ENCODE peak calls at places on chromosomes 5 and 9, in nine cellular contexts. B, T, R, I, C, J, M, S and K are unnamed samples.

GRCh38 chr5:72308853-72309191 is 11.2 kb downstream of the MRPS27 start:
- DNase-seq in J (no peak), S (no peak), M (no peak), R (no peak), C (no peak), B (no peak), I (no peak), T (no peak), K (no peak)

GRCh38 chr9:34334337-34334824 is 5.0 kb downstream of the NUDT2 start:
- DNase-seq in M (no peak), T (no peak), S (peak), J (no peak), C (no peak), R (peak), B (no peak), I (no peak), K (no peak)

GRCh38 chr9:8733096-8733954 is 933.7 kb upstream of the DMAC1 start:
- DNase-seq in J (peak), C (no peak), B (no peak), S (peak), T (peak), R (peak), I (no peak), M (no peak), K (peak)

GRCh38 chr9:69637193-69637592 is 35.0 kb downstream of the APBA1 start:
- DNase-seq in B (peak), S (no peak), M (no peak), T (no peak), J (no peak), R (peak), C (no peak), I (no peak), K (no peak)

GRCh38 chr5:110441035-110441434 is 285.4 kb downstream of the TMEM232 start:
- DNase-seq in S (peak), T (no peak), R (peak), M (peak), B (peak), I (no peak), C (no peak), J (peak), K (no peak)

GRCh38 chr5:121746763-121747162 is 104.9 kb upstream of the FTMT start:
- DNase-seq in R (no peak), T (no peak), C (no peak), I (no peak), M (no peak), J (no peak), B (no peak), S (no peak), K (no peak)

GRCh38 chr9:94867281-94867841 is 140.9 kb downstream of the AOPEP start:
- DNase-seq in R (peak), I (no peak), C (peak), T (no peak), J (peak), M (no peak), S (peak), B (peak), K (peak)

GRCh38 chr5:41194339-41194738 is 19.0 kb downstream of the C6 start:
- DNase-seq in C (no peak), S (no peak), M (no peak), R (no peak), I (no peak), T (no peak), B (no peak), J (no peak), K (no peak)

GRCh38 chr5:150122158-150122510 is 33.5 kb downstream of the PDGFRB start:
- DNase-seq in M (peak), T (peak), C (no peak), B (peak), J (no peak), S (peak), I (no peak), R (no peak), K (peak)

GRCh38 chr5:154197801-154198461 is 7.4 kb downstream of the GALNT10 start:
- DNase-seq in M (peak), R (peak), J (peak), B (peak), I (no peak), T (no peak), C (no peak), S (no peak), K (no peak)

GRCh38 chr9:37033753-37034319 is at the start of gene PAX5:
- DNase-seq in B (peak), C (no peak), S (no peak), T (peak), M (no peak), R (no peak), I (no peak), J (no peak), K (no peak)

GRCh38 chr9:135219676-135220600 is 132.5 kb downstream of the OLFM1 start:
- DNase-seq in C (no peak), T (peak), M (no peak), S (no peak), R (no peak), B (no peak), I (no peak), J (no peak), K (no peak)

GRCh38 chr5:109688647-109688998 is 1.1 kb upstream of the MAN2A1 start:
- DNase-seq in B (peak), I (no peak), T (no peak), S (peak), J (peak), R (no peak), C (no peak), M (peak), K (no peak)

GRCh38 chr9:134535171-134535570 is 106.4 kb upstream of the COL5A1 start:
- DNase-seq in B (no peak), T (peak), J (no peak), R (no peak), M (no peak), I (no peak), S (no peak), C (no peak), K (no peak)

GRCh38 chr5:54639621-54640020 is 122.1 kb downstream of the SNX18 start:
- DNase-seq in R (no peak), B (no peak), S (no peak), I (no peak), M (no peak), C (no peak), T (no peak), J (no peak), K (no peak)

GRCh38 chr9:120182011-120182410 is 398.0 kb downstream of the CDK5RAP2 start:
- DNase-seq in I (no peak), R (no peak), M (no peak), C (no peak), T (no peak), B (no peak), S (no peak), J (no peak), K (no peak)

GRCh38 chr5:137563646-137564474 is 64.7 kb upstream of the SPOCK1 start:
- DNase-seq in S (no peak), B (peak), C (no peak), M (no peak), R (peak), I (no peak), T (no peak), J (peak), K (peak)

GRCh38 chr5:61467766-61468482 is 135.9 kb downstream of the ZSWIM6 start:
- DNase-seq in R (peak), I (no peak), C (no peak), T (no peak), M (no peak), S (peak), J (peak), B (peak), K (peak)

GRCh38 chr5:133895979-133896378 is 72.4 kb downstream of the C5orf15 start:
- DNase-seq in S (no peak), J (no peak), C (no peak), M (no peak), B (no peak), R (no peak), I (no peak), T (peak), K (no peak)

GRCh38 chr9:120932086-120932818 is 5.7 kb upstream of the TRAF1 start:
- DNase-seq in M (no peak), J (no peak), T (no peak), R (no peak), S (no peak), I (no peak), B (no peak), C (no peak), K (no peak)

GRCh38 chr5:56633950-56634349 is 181.4 kb upstream of the MAP3K1 start:
- DNase-seq in I (no peak), C (no peak), B (peak), R (no peak), T (no peak), S (no peak), J (peak), M (no peak), K (no peak)

GRCh38 chr9:110340306-110340705 is 2.6 kb upstream of the TXNDC8 start:
- DNase-seq in B (peak), S (peak), J (peak), T (no peak), I (no peak), C (no peak), R (peak), M (peak), K (no peak)

GRCh38 chr5:53001541-53001940 is 12.4 kb downstream of the ITGA2 start:
- DNase-seq in B (peak), M (no peak), I (no peak), J (peak), R (no peak), C (no peak), T (no peak), S (no peak), K (no peak)

GRCh38 chr5:102863764-102864560 is 108.9 kb downstream of the PAM start:
- DNase-seq in T (no peak), S (peak), M (no peak), C (no peak), R (peak), J (no peak), B (peak), I (no peak), K (no peak)

GRCh38 chr9:617441-618085 is 223.9 kb upstream of the DMRT1 start:
- DNase-seq in I (no peak), J (no peak), M (no peak), R (no peak), C (no peak), B (no peak), S (no peak), T (no peak), K (no peak)

GRCh38 chr9:26508897-26509296 is 383.7 kb downstream of the CAAP1 start:
- DNase-seq in M (no peak), B (no peak), T (no peak), C (no peak), I (no peak), J (no peak), S (no peak), R (no peak), K (no peak)

GRCh38 chr9:107810493-107810931 is 320.9 kb upstream of the KLF4 start:
- DNase-seq in T (no peak), R (peak), C (no peak), M (no peak), J (peak), B (peak), S (no peak), I (no peak), K (peak)

GRCh38 chr5:172733974-172734346 is 37.0 kb downstream of the DUSP1 start:
- DNase-seq in J (no peak), M (no peak), C (no peak), T (no peak), S (no peak), R (no peak), B (no peak), I (no peak), K (no peak)

GRCh38 chr9:31799953-31800609 is 584.4 kb upstream of the ACO1 start:
- DNase-seq in C (no peak), J (peak), B (peak), T (no peak), S (peak), R (peak), I (no peak), M (peak), K (no peak)

GRCh38 chr9:13478235-13478634 is 198.7 kb upstream of the MPDZ start:
- DNase-seq in C (no peak), M (no peak), B (peak), I (no peak), J (no peak), S (no peak), R (peak), T (no peak), K (no peak)

GRCh38 chr9:36893148-36893547 is 140.9 kb downstream of the PAX5 start:
- DNase-seq in R (no peak), S (no peak), B (no peak), I (no peak), M (no peak), C (no peak), J (no peak), T (no peak), K (no peak)

GRCh38 chr5:148805323-148806290 is 20.8 kb upstream of the ADRB2 start:
- DNase-seq in B (peak), M (peak), R (peak), S (no peak), I (no peak), C (no peak), J (peak), T (peak), K (peak)

GRCh38 chr9:37026936-37027581 is 7.0 kb downstream of the PAX5 start:
- DNase-seq in B (no peak), I (no peak), T (peak), C (no peak), R (no peak), M (peak), J (no peak), S (peak), K (no peak)

GRCh38 chr5:55600536-55601208 is 65.9 kb upstream of the PLPP1 start:
- DNase-seq in J (peak), T (no peak), R (peak), B (peak), S (no peak), C (no peak), M (no peak), I (no peak), K (peak)

GRCh38 chr9:93578844-93579243 is 2.5 kb downstream of the PHF2 start:
- DNase-seq in S (no peak), B (no peak), I (no peak), C (no peak), R (no peak), T (no peak), J (no peak), M (no peak), K (no peak)

GRCh38 chr9:137878146-137878941 is 762 bp downstream of the CACNA1B start:
- DNase-seq in M (no peak), I (no peak), B (peak), C (no peak), R (peak), T (no peak), S (peak), J (peak), K (no peak)

GRCh38 chr5:176803027-176803942 is 7.1 kb upstream of the UNC5A start:
- DNase-seq in I (no peak), C (no peak), B (no peak), J (no peak), S (no peak), T (no peak), R (no peak), M (no peak), K (no peak)

GRCh38 chr9:92711844-92712243 is 41.9 kb upstream of the IPPK start:
- DNase-seq in R (no peak), B (no peak), C (no peak), S (no peak), J (no peak), T (no peak), M (peak), I (no peak), K (no peak)

GRCh38 chr9:77933019-77933418 is 98.6 kb downstream of the GNAQ start:
- DNase-seq in S (no peak), C (no peak), I (no peak), J (peak), M (no peak), R (peak), T (no peak), B (no peak), K (no peak)

GRCh38 chr5:10533218-10533617 is 30.7 kb upstream of the ANKRD33B start:
- DNase-seq in M (no peak), I (no peak), S (peak), B (no peak), T (no peak), J (no peak), C (no peak), R (no peak), K (no peak)

DNA sequence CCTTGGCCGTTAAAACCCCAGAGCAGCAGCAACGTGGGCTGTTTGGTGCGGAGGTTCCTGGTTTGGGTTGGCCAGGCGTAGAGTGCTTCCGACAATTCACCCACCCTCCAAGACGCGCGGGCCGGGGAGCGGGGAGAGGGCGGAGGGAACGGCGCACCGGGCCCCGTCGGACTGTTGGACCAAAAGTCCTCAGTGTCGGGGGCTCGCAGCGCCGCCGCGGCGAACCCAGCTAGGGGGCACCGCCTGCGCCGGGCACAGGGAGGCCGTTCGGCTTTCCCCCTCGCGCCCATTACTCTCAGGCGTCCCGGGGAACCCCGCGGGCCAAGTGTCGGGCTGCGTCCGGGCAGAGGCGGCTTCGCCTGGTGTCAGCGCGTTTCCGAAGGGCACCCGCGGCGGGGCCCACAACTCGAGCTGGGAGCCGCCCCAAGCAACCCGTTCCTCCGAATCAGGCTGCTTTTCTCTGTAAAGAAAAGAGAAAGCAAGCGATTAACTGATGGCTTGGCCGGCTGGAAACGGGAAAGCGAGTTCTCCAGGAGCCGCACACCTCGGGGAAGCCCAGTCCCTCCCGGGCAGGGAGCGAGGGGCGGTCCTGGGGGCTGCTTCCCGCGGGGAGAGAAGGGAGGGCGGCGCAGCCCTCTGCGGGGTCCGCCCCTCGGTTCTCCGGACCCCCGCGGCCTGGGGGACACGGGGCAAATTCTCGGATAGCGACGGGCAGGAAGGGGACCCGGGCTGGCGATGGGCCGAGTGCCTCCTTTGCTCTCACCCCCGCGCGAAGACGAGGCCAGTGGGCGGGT is 145.5 kb downstream of the ERCC6L2 start:
- DNase-seq in B (peak), I (no peak), M (peak), J (peak), C (no peak), T (peak), S (peak), R (no peak), K (peak)
- H3K4me3 ChIP-seq in B (peak), I (peak), M (peak), J (peak), C (peak), T (peak), S (peak), R (peak), K (peak)

GRCh38 chr5:14810282-14810681 is 61.3 kb downstream of the ANKH start:
- DNase-seq in B (no peak), M (no peak), C (no peak), J (no peak), I (no peak), T (no peak), R (no peak), S (no peak), K (no peak)
- H3K4me3 ChIP-seq in B (peak), M (peak), C (no peak), J (no peak), I (no peak), T (no peak), R (no peak), S (no peak), K (no peak)

DNA sequence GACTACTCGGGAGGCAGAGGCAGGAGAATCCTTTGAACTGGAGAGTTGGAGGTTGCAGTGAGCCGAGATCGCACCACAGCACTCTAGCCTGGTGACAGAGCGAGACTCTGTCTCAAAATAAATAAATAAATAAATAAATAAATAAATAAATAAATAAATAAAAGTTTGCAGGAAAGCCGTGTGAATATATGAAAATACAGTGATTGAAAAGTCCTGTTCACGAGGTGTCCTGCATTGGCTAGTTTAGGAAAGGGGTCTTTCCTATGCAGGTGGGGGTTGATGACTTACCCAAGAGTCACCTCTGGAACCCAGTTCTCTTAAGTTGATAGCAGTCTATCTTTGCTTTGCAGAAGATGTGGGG is 7.3 kb downstream of the TENT4A start:
- DNase-seq in R (no peak), J (no peak), M (no peak), B (no peak), I (no peak), C (no peak), T (no peak), S (no peak), K (no peak)
- H3K4me3 ChIP-seq in R (no peak), J (no peak), M (no peak), B (no peak), I (no peak), C (no peak), T (no peak), S (no peak), K (no peak)

GRCh38 chr5:21171038-21171437 is 1183.0 kb upstream of the CDH18 start:
- DNase-seq in M (no peak), S (no peak), I (no peak), R (no peak), J (no peak), C (no peak), T (no peak), B (no peak), K (no peak)
- H3K4me3 ChIP-seq in M (no peak), S (no peak), I (no peak), R (no peak), J (no peak), C (no peak), T (no peak), B (no peak), K (no peak)